ENCODE peak calls at places on chromosome 11, in five cellular contexts. P, Q, X, F and C are unnamed samples.

GRCh38 chr11:61671527-61671926 is 8.7 kb upstream of the DAGLA start:
- DNase-seq in P (no peak), Q (peak), X (no peak), F (no peak), C (no peak)

GRCh38 chr11:65211293-65212105 is 29.8 kb downstream of the CAPN1 start:
- DNase-seq in P (no peak), Q (no peak), X (no peak), F (no peak), C (no peak)

GRCh38 chr11:58508005-58508404 is at the start of gene OR5B21:
- DNase-seq in P (no peak), Q (no peak), X (no peak), F (no peak), C (no peak)

GRCh38 chr11:123473941-123474668 is 44.0 kb downstream of the GRAMD1B start:
- DNase-seq in P (no peak), Q (no peak), X (no peak), F (no peak), C (no peak)

GRCh38 chr11:100715163-100715792 is 28.2 kb downstream of the ARHGAP42 start:
- DNase-seq in P (no peak), Q (no peak), X (no peak), F (no peak), C (no peak)

GRCh38 chr11:96228911-96229310 is 114.1 kb downstream of the MAML2 start:
- DNase-seq in P (no peak), Q (no peak), X (no peak), F (no peak), C (no peak)

GRCh38 chr11:62880231-62880802 is 379 bp upstream of the SLC3A2 start:
- DNase-seq in P (no peak), Q (no peak), X (no peak), F (no peak), C (no peak)

GRCh38 chr11:86277741-86278140 is 24.3 kb upstream of the HIKESHI start:
- DNase-seq in P (no peak), Q (no peak), X (no peak), F (no peak), C (no peak)

GRCh38 chr11:85809881-85810280 is 1.1 kb downstream of the SYTL2 start:
- DNase-seq in P (peak), Q (peak), X (peak), F (no peak), C (peak)

GRCh38 chr11:31531293-31531692 is 21.7 kb downstream of the ELP4 start:
- DNase-seq in P (no peak), Q (no peak), X (no peak), F (no peak), C (no peak)

GRCh38 chr11:118612378-118612777 is 5.0 kb downstream of the PHLDB1 start:
- DNase-seq in P (no peak), Q (no peak), X (no peak), F (no peak), C (no peak)

GRCh38 chr11:14118047-14118446 is 155.5 kb downstream of the SPON1 start:
- DNase-seq in P (no peak), Q (no peak), X (no peak), F (no peak), C (no peak)

GRCh38 chr11:119157088-119157487 is 8.2 kb downstream of the ABCG4 start:
- DNase-seq in P (no peak), Q (peak), X (no peak), F (no peak), C (no peak)

GRCh38 chr11:68213135-68213515 is at the start of gene KMT5B:
- DNase-seq in P (peak), Q (no peak), X (peak), F (no peak), C (peak)

GRCh38 chr11:127470485-127470884 is 469.9 kb upstream of the KIRREL3 start:
- DNase-seq in P (no peak), Q (no peak), X (peak), F (no peak), C (peak)

GRCh38 chr11:68051191-68052136 is 12.6 kb downstream of the TCIRG1 start:
- DNase-seq in P (no peak), Q (no peak), X (peak), F (no peak), C (no peak)

GRCh38 chr11:14789879-14790484 is 102.0 kb downstream of the CYP2R1 start:
- DNase-seq in P (no peak), Q (no peak), X (no peak), F (no peak), C (no peak)

GRCh38 chr11:61153593-61154090 is 7.6 kb downstream of the VPS37C start:
- DNase-seq in P (no peak), Q (no peak), X (no peak), F (no peak), C (no peak)

GRCh38 chr11:38766796-38767195 is 2168.8 kb upstream of the RAG2 start:
- DNase-seq in P (no peak), Q (no peak), X (no peak), F (no peak), C (no peak)

GRCh38 chr11:1887451-1888346 is 4.0 kb downstream of the PRR33 start:
- DNase-seq in P (no peak), Q (no peak), X (no peak), F (no peak), C (no peak)

GRCh38 chr11:64324692-64325469 is 7.0 kb downstream of the PRDX5 start:
- DNase-seq in P (no peak), Q (no peak), X (no peak), F (no peak), C (no peak)

GRCh38 chr11:66693356-66694055 is 15.8 kb upstream of the RBM4B start:
- DNase-seq in P (no peak), Q (no peak), X (no peak), F (no peak), C (no peak)

GRCh38 chr11:106077609-106078517 is at the start of gene AASDHPPT:
- DNase-seq in P (peak), Q (peak), X (no peak), F (no peak), C (peak)

GRCh38 chr11:106076923-106077608 is at the start of gene KBTBD3:
- DNase-seq in P (peak), Q (peak), X (peak), F (peak), C (peak)

GRCh38 chr11:106086850-106087249 is 9.4 kb downstream of the AASDHPPT start:
- DNase-seq in P (no peak), Q (no peak), X (no peak), F (no peak), C (no peak)

GRCh38 chr11:106086135-106086534 is 8.7 kb downstream of the AASDHPPT start:
- DNase-seq in P (no peak), Q (no peak), X (no peak), F (no peak), C (no peak)

GRCh38 chr11:106082096-106082495 is 4.6 kb downstream of the AASDHPPT start:
- DNase-seq in P (no peak), Q (no peak), X (no peak), F (no peak), C (no peak)
- TF ChIP-seq SUZ12 in P (no peak), Q (no peak), X (no peak), F (no peak), C (no peak)

DNA sequence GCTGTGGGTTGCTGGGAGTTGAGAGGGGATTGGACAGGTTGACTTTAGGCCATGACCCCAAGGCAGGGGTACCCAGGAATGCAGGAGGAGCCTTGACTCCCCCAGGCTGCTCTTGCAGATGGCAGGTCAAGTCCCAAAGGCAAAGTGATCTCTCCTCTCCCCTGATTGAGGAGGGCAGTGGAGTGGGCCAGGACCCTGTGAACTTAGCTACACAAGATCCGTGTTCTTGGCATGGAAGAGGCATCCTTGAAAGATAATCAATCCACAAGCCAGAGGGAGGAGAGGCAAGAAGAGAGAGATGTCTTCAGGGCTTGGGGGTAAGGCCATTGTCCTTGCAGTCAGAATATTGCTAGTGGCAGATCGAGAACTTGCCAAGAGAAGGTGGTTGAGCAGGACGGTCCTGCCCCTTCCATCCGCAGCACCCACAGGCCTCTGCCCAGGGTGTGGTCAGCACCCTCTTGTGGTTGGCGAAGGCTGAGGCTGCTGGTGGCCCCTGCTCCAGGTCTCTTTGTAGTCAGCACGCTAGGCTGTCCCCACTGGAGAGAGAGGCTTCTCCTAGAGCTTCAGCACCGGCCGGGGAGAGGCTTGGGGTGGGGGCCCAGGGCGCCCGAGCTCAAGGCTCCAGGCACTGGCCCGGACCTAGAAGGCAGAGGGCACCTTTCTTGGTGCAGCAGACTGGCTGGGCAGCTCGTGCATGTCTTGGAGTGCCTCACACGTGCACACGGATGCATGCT is 45.4 kb downstream of the KCNC1 start:
- DNase-seq in P (no peak), Q (no peak), X (no peak), F (no peak), C (no peak)
- TF ChIP-seq SUZ12 in P (no peak), Q (no peak), X (no peak), F (no peak), C (no peak)

DNA sequence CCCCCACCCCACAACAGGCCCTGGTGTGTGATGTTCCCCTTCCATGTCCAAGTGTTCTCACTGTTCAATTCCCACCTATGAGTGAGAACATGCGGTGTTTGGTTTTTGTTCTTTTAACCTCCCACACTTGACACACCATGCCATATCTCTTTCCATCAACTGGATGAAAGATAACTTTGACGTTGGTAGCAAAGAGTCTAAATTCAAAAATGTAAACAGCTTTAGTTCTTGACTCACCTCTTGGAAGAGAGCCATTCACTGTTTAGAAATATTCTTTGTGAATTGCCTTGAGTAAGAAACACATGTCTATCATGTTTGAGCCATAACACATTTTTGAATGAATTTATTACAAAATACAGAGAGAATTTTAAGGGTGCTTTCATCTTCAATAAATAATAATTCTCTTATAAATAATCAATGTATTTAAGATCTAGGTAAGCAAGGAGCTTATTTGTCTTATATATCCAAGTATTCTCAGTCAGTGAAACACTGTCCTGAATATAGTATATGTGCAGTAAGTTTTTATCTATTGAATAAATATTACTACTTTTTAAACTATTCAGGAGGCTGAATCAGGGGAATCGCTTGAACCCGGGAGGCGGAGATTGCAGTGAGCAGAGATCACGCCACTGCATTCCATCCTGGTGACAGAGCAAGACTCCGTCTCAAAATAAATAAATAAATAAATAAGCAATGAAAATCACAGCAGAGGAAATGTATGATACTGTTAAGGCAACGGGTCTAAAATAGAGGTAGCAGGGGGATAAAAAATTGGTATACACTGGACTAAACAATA is 6.7 kb downstream of the CARD18 start:
- DNase-seq in P (no peak), Q (peak), X (no peak), F (no peak), C (no peak)
- TF ChIP-seq SUZ12 in P (no peak), Q (no peak), X (no peak), F (no peak), C (no peak)

GRCh38 chr11:113818426-113818825 is 38.8 kb downstream of the CLDN25 start:
- DNase-seq in P (no peak), Q (no peak), X (no peak), F (no peak), C (no peak)
- TF ChIP-seq SUZ12 in P (no peak), Q (no peak), X (no peak), F (no peak), C (no peak)

DNA sequence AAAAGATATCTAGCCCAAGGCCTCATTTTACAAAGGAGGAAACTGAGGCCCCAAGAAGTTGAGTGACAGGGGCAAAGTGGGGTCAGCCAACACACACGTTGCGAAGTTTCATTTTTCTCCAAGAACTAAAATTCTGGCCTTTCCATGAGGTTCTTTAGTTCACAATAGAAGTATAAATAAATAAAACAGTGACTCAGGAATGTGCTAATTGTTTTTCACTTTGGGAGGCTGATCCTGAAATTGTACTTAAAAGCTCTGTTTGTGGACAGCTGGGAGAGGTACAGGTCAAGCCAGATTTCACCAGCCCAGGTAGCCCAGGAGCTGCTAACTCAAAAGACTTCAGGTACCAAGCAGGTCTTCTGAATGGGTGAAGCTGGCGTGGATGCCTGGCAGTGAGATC is 105.2 kb downstream of the TRAF6 start:
- DNase-seq in P (no peak), Q (no peak), X (no peak), F (no peak), C (no peak)
- TF ChIP-seq SUZ12 in P (no peak), Q (no peak), X (no peak), F (no peak), C (no peak)

DNA sequence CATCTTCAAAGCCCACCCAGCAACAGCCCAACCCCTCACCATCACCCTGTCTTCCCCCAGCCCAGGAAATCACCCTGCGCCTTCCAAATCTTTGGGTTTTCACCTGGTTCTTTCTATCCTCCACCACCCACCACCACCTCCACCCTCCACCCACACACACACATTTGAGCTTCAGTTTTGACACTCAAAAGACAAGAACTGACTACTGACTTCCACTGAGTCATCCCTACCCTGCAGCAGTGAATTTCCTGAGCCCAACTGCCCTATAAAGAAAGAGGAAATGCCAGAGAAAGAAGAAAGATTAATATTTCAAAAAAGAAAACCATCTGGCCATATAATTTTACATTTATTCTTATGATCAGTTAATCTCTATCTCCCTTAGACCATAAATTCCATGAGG is 137.5 kb downstream of the CHST1 start:
- DNase-seq in P (no peak), Q (no peak), X (no peak), F (no peak), C (no peak)
- TF ChIP-seq SUZ12 in P (no peak), Q (no peak), X (no peak), F (no peak), C (no peak)

GRCh38 chr11:10413268-10413667 is 41.8 kb upstream of the AMPD3 start:
- DNase-seq in P (no peak), Q (peak), X (no peak), F (no peak), C (no peak)
- TF ChIP-seq SUZ12 in P (no peak), Q (no peak), X (no peak), F (no peak), C (no peak)

GRCh38 chr11:110713469-110713776 is 1.2 kb upstream of the ARHGAP20 start:
- DNase-seq in P (no peak), Q (no peak), X (no peak), F (no peak), C (no peak)

GRCh38 chr11:110710520-110711381 is 1.5 kb downstream of the ARHGAP20 start:
- DNase-seq in P (no peak), Q (peak), X (peak), F (no peak), C (peak)

GRCh38 chr11:110711448-110711775 is 825 bp downstream of the ARHGAP20 start:
- DNase-seq in P (no peak), Q (no peak), X (no peak), F (no peak), C (no peak)

GRCh38 chr11:110711776-110712642 is at the start of gene ARHGAP20:
- DNase-seq in P (peak), Q (peak), X (peak), F (no peak), C (peak)

DNA sequence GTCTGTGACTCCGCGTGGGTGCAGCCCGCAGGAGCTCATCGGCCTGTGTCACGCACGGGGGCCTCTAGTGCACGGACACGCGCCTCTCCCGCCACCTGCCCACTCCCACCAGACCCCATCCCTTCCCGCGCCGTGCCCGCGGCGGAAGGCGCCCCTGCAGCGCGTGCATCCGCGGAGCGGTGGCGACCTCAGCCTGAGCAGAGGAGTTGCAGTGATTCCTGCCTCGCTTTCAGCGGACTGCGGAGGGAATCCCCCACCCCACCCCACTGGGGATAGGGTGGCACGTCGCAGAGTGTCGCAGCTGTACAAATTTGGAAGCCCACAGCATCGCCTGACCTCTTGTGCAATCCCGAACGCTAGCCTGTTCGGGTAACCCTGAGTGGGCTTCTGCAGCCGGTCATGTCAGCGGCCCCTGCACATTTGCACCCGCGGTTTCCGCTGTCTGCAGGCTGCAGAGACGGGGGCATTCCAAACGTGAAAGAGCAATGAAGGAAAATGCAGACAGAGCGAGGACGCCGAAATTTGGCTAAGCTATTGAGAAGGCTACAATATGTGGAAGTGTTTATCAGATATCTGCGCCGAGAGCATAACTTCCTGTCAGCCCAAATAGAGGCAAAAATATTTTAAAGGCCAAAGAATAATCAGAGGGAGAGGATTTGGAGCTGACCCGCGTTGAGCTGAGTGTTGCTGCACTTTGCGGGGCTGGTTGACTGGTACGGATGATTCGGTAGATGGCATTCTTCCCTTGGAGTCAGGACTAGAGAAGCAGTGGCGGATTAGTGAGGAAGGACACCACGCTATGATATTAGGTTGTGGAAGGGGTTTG is 619 bp upstream of the ARHGAP20 start:
- DNase-seq in P (no peak), Q (no peak), X (no peak), F (no peak), C (peak)
- TF ChIP-seq SUZ12 in P (no peak), Q (no peak), X (peak), F (no peak), C (no peak)